ENCODE peak calls at places on chromosomes 1 and 21, in five cellular contexts. R is NT2/D1, B is GM12878, L is H1, J is HepG2. I is an unnamed sample.

GRCh38 chr1:26112407-26112775 is 767 bp downstream of the PDIK1L start:
- DNase-seq in R (no peak), B (no peak), L (no peak), J (no peak), I (no peak)

GRCh38 chr1:91173379-91173890 is 151.6 kb upstream of the ZNF644 start:
- DNase-seq in R (no peak), B (no peak), L (no peak), J (no peak), I (no peak)

GRCh38 chr1:93399781-93400180 is 48.1 kb upstream of the FNBP1L start:
- DNase-seq in R (peak; percentile 42), B (no peak), L (no peak), J (peak; percentile 27), I (no peak)

GRCh38 chr1:198641506-198641905 is 2.7 kb downstream of the PTPRC start:
- DNase-seq in R (no peak), B (no peak), L (no peak), J (no peak), I (no peak)

GRCh38 chr1:176222196-176222595 is 15.1 kb upstream of the COP1 start:
- DNase-seq in R (no peak), B (no peak), L (no peak), J (no peak), I (no peak)

GRCh38 chr21:45255381-45256020 is 32.2 kb downstream of the POFUT2 start:
- DNase-seq in R (no peak), B (no peak), L (peak; percentile 45), J (peak; percentile 20), I (no peak)

GRCh38 chr21:36696640-36697472 is 2.1 kb upstream of the SIM2 start:
- DNase-seq in R (no peak), B (no peak), L (peak; percentile 56), J (no peak), I (no peak)

GRCh38 chr1:80048706-80049105 is 1042.2 kb upstream of the ADGRL4 start:
- DNase-seq in R (no peak), B (no peak), L (no peak), J (no peak), I (no peak)

GRCh38 chr21:29658177-29658933 is 281.4 kb downstream of the GRIK1 start:
- DNase-seq in R (no peak), B (no peak), L (no peak), J (no peak), I (no peak)

GRCh38 chr1:38083541-38083940 is 36.9 kb upstream of the POU3F1 start:
- DNase-seq in R (no peak), B (no peak), L (no peak), J (no peak), I (no peak)

GRCh38 chr1:224852901-224853568 is 76.4 kb upstream of the DNAH14 start:
- DNase-seq in R (no peak), B (peak; percentile 34), L (no peak), J (peak; percentile 15), I (peak; percentile 62)

GRCh38 chr1:235663628-235664027 is 14.0 kb upstream of the GNG4 start:
- DNase-seq in R (no peak), B (no peak), L (no peak), J (no peak), I (no peak)

GRCh38 chr1:89298461-89298860 is 25.8 kb upstream of the GBP5 start:
- DNase-seq in R (no peak), B (no peak), L (no peak), J (no peak), I (no peak)

GRCh38 chr1:40392206-40392605 is 18.7 kb downstream of the SMAP2 start:
- DNase-seq in R (peak; percentile 57), B (no peak), L (no peak), J (no peak), I (no peak)
- TF ChIP-seq SUZ12 in R (no peak), B (no peak), L (no peak), J (no peak), I (no peak)

GRCh38 chr1:54667797-54668196 is 26.2 kb downstream of the MROH7 start:
- DNase-seq in R (no peak), B (no peak), L (no peak), J (no peak), I (no peak)
- TF ChIP-seq SUZ12 in R (no peak), B (no peak), L (no peak), J (no peak), I (no peak)

GRCh38 chr21:32015740-32016139 is 142.9 kb downstream of the HUNK start:
- DNase-seq in R (no peak), B (peak; percentile 34), L (no peak), J (no peak), I (no peak)
- TF ChIP-seq SUZ12 in R (no peak), B (no peak), L (no peak), J (no peak), I (no peak)

GRCh38 chr1:154129392-154129970 is 25.4 kb downstream of the NUP210L start:
- DNase-seq in R (no peak), B (no peak), L (no peak), J (no peak), I (no peak)
- TF ChIP-seq SUZ12 in R (no peak), B (no peak), L (no peak), J (no peak), I (no peak)

GRCh38 chr1:82124987-82125638 is 324.4 kb downstream of the ADGRL2 start:
- DNase-seq in R (peak; percentile 28), B (no peak), L (no peak), J (no peak), I (no peak)
- TF ChIP-seq SUZ12 in R (no peak), B (no peak), L (no peak), J (no peak), I (no peak)

GRCh38 chr21:42154237-42155044 is 64.5 kb upstream of the ABCG1 start:
- DNase-seq in R (no peak), B (no peak), L (no peak), J (no peak), I (no peak)

GRCh38 chr21:42155045-42155855 is 63.7 kb upstream of the ABCG1 start:
- DNase-seq in R (no peak), B (no peak), L (no peak), J (no peak), I (no peak)

GRCh38 chr21:42158846-42159245 is 60.1 kb upstream of the ABCG1 start:
- DNase-seq in R (no peak), B (no peak), L (no peak), J (no peak), I (no peak)

GRCh38 chr21:42157606-42158310 is 61.2 kb upstream of the ABCG1 start:
- DNase-seq in R (no peak), B (no peak), L (no peak), J (no peak), I (no peak)

DNA sequence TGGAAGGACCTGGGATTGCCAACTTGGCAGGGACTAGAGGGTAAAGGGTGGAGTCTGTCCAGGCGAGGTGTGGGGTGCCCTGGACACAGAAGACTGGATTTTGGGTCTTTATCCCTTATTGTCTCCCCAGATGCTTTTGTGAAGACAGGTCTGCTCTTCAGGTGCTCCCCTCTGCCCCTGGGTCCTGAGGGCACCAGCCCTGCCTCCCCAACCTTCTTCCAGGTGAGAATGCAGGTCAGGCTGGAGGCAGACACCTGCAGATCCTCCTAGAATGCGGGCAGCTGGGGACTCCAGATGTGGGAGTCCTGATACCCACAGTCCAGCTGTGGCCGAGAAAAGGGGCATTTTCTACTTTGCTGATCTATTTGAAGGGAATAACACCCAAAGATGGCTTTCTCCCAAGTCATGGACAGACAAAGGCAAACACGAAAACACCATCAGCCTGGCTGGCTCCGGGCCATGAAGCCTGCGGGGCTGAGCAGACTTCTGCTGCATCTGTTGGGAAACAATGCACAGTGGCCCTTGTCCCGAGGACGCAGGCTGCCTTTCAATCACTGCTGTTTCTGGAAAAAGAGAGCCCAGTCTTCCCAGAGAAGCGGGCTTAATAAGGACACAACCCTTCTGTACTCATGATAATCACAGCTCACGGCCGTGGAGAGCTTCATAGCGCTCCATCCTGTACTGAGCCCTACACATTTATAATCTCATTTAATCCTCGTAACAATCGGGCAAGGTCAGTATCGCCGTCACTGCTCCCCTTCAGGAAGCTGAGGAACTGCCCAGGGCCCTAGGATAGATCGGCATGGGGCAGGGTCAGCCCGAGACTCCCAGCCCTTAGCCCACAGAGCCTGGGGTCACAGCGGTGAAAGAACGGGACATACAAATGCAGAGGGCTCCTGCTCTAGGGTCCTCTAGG is 62.0 kb upstream of the ABCG1 start:
- DNase-seq in R (no peak), B (no peak), L (no peak), J (no peak), I (no peak)
- TF ChIP-seq SUZ12 in R (no peak), B (no peak), L (no peak), J (no peak), I (no peak)

GRCh38 chr1:230173176-230173575 is 106.1 kb downstream of the GALNT2 start:
- DNase-seq in R (no peak), B (no peak), L (peak; percentile 39), J (no peak), I (no peak)
- TF ChIP-seq SUZ12 in R (no peak), B (no peak), L (no peak), J (no peak), I (no peak)

DNA sequence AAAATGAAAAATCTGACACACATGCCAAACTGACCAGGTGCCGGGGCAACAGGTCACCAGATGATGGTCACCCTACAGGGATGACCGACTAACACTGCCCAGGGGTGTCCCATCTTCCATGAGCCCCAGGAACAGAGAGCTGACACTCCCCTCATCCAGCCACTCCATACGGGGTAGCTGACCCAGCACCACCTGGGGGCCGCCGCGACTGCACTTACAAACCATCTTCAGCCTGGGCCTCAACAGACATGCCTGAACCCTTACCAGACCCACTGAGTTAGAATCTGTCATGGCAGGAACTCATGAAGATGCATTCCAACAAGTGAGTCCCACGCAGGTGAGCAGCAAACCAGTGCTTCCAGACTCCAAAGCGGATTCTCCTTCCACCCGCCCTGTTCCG is 31.6 kb upstream of the AJAP1 start:
- DNase-seq in R (no peak), B (no peak), L (no peak), J (no peak), I (no peak)
- TF ChIP-seq SUZ12 in R (no peak), B (no peak), L (no peak), J (no peak), I (no peak)

GRCh38 chr1:20980051-20980450 is 192.9 kb upstream of the HP1BP3 start:
- DNase-seq in R (no peak), B (no peak), L (no peak), J (no peak), I (no peak)
- TF ChIP-seq SUZ12 in R (no peak), B (no peak), L (no peak), J (no peak), I (no peak)

I was measured in HEK293T.